ENCODE peak calls at places on chromosomes 13 and 19, in eight cellular contexts. N is cardiac fibroblast; X is CD4-positive, alpha-beta T cell; G is GM06990; M is AG10803; V is fibroblast of lung; P is BJ; Y is HFFc6. I is an unnamed sample.

GRCh38 chr19:10510301-10510802 is 6.9 kb downstream of the S1PR5 start:
- DNase-seq in V (no peak), M (no peak), P (no peak), G (no peak), Y (no peak), X (peak), N (no peak), I (peak)

GRCh38 chr13:107373551-107373950 is 805.6 kb upstream of the ARGLU1 start:
- DNase-seq in N (peak), V (peak), P (no peak), G (no peak), M (peak), X (no peak), Y (no peak), I (no peak)

GRCh38 chr13:94323746-94324408 is 155.6 kb downstream of the DCT start:
- DNase-seq in N (no peak), V (no peak), X (peak), P (no peak), Y (no peak), G (no peak), M (no peak), I (peak)

GRCh38 chr19:5880604-5881078 is 10.3 kb upstream of the FUT5 start:
- DNase-seq in Y (peak), G (no peak), N (peak), P (no peak), X (no peak), M (peak), V (peak), I (no peak)

GRCh38 chr13:99123101-99124045 is 77.3 kb upstream of the UBAC2 start:
- DNase-seq in X (no peak), N (no peak), Y (peak), M (peak), P (no peak), G (no peak), V (peak), I (no peak)

GRCh38 chr13:48505597-48506091 is 27.2 kb downstream of the RCBTB2 start:
- DNase-seq in Y (peak), M (peak), N (no peak), P (peak), V (no peak), G (peak), X (peak), I (peak)

GRCh38 chr13:41502676-41503075 is 45.3 kb downstream of the RGCC start:
- DNase-seq in N (no peak), V (no peak), P (no peak), G (peak), Y (no peak), X (peak), M (no peak), I (peak)

GRCh38 chr13:44111701-44112100 is 232.0 kb downstream of the LACC1 start:
- DNase-seq in P (no peak), N (no peak), V (no peak), M (no peak), X (no peak), Y (no peak), G (no peak), I (no peak)

GRCh38 chr19:2813235-2814160 is 6.2 kb upstream of the ZNF554 start:
- DNase-seq in P (no peak), X (no peak), V (no peak), G (no peak), Y (no peak), M (no peak), N (no peak), I (no peak)

GRCh38 chr13:78022164-78022877 is 103.7 kb upstream of the EDNRB start:
- DNase-seq in Y (no peak), V (peak), P (no peak), M (peak), G (peak), N (peak), X (peak), I (peak)

GRCh38 chr13:39522329-39522728 is 80.7 kb downstream of the LHFPL6 start:
- DNase-seq in P (no peak), G (no peak), Y (no peak), V (no peak), X (no peak), M (no peak), N (no peak), I (no peak)

GRCh38 chr19:2820112-2820702 is 539 bp downstream of the ZNF554 start:
- DNase-seq in Y (no peak), G (no peak), X (no peak), V (no peak), N (no peak), P (no peak), M (no peak), I (peak)

GRCh38 chr13:28059214-28059613 is 41.2 kb downstream of the FLT3 start:
- DNase-seq in P (no peak), X (peak), N (peak), Y (peak), V (peak), G (no peak), M (peak), I (peak)
- TF ChIP-seq CTCF in P (peak), X (peak), N (peak), Y (peak), V (peak), G (peak), M (peak), I (peak)

GRCh38 chr19:46374526-46375475 is 27.9 kb downstream of the PPP5C start:
- DNase-seq in P (no peak), G (no peak), X (no peak), N (no peak), V (no peak), M (no peak), Y (no peak), I (no peak)

GRCh38 chr19:46369817-46370216 is 22.9 kb downstream of the PPP5C start:
- DNase-seq in Y (no peak), G (no peak), N (no peak), V (no peak), M (no peak), P (no peak), X (no peak), I (no peak)

GRCh38 chr19:46371371-46371901 is 24.5 kb downstream of the PPP5C start:
- DNase-seq in M (no peak), N (no peak), Y (no peak), P (no peak), G (no peak), V (peak), X (no peak), I (peak)

GRCh38 chr19:46373573-46374359 is 26.9 kb downstream of the PPP5C start:
- DNase-seq in P (no peak), X (no peak), Y (peak), M (peak), V (peak), N (peak), G (no peak), I (no peak)

DNA sequence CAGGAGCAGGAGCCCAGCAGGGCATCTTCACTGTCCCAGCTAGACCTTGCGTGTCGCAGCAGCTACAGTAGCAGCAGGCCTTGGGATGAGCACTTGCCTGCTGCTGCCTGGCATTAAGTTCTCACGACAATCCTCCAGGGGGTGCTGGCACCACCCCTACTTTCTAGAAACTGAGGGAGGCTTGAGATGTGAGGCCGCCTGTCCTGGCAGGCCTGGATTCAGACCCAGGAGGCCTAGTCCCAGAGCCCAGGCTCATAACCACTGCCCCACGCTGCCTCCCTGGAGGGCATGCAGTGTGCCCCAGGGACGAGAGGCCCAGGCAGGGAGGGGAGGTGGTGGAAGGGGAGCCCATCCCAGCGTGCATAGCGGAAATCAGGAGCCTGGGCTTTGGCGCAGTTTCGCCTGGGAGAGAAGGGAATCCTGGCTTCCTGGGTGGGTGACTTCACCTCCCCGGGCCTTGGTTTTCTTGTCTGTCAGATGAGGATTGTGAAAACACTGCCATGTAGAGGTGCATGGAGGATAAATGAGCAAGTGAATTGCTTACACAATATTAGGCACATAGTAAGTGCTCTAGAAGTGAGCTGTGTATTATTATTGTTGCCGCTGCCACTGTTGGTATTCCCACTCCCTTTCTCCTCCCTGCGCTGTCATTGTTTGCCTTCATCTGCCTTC is 26.1 kb downstream of the PPP5C start:
- DNase-seq in Y (no peak), P (no peak), X (no peak), V (peak), M (peak), G (no peak), N (peak), I (no peak)
- TF ChIP-seq CTCF in Y (peak), P (peak), X (no peak), V (peak), M (peak), G (peak), N (peak), I (no peak)

DNA sequence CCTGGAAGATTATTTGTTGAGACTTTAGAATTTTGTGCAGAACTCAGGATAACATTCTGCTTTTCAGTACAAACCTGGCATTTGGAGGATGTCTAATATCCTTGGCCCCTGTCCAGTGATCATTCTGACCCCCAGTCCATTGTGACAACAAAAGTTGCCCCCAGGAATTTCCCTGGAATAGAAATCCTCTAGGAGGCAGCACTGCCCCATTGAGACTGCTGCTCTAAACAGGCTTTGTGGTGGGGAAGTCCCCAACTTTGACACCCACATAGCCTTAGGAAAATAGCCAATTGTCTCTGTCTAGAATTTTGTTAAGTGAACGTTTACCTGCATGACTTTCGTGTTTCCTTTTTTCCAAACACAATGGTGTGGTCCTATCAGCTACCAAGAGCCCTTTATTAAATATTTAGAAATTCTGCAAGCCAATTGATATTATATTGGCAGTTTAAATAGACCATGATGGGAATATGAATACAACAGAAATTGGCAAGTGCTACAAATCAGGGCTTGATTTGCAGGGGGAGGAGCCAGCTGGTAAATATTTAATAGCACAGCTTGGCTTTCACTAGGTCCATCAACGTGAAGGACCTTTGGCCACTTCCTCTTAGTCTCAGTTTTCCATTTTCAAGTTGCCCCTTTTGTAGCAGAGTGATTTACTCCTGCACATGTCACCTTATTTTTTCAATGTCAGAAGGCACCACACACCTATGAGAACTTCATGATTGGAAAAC is 451.7 kb downstream of the EFNB2 start:
- DNase-seq in X (no peak), G (no peak), V (peak), Y (peak), P (no peak), M (peak), N (peak), I (peak)
- TF ChIP-seq CTCF in X (no peak), G (peak), V (peak), Y (peak), P (peak), M (peak), N (peak), I (peak)

GRCh38 chr19:1223018-1223855 is 14.6 kb downstream of the CBARP start:
- DNase-seq in P (no peak), Y (no peak), G (no peak), N (peak), X (no peak), M (peak), V (peak), I (peak)
- TF ChIP-seq CTCF in P (peak), Y (peak), G (peak), N (peak), X (no peak), M (peak), V (peak), I (peak)

DNA sequence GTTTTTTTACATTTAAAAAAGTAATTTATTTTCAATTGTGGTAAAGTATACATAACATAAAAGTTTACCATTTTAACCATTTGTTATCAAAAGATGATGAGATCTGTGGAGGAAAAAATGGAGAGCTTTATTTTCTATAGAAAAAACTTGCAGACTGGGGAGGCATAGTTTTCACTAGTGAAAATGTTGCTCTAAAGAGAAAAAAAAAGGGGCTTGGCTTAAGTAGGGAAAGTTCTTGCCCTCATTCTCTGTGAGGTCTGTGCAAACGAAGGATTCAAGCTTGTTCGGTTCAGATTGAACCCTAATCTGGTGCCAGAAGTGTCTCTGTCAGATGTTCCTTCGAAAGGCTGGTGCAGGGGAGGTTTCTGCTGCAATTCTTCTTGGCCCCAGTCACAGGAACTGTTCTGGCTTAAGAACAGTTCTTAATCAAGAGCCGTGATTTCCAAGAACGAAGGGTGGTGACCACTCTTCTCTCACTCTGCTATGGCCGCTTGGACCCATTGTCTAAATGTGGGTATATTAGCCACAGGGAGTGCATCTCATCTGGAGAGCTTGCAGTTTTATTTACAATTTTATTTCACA is 42.1 kb downstream of the PCCA start:
- DNase-seq in M (peak), P (no peak), G (no peak), X (no peak), N (peak), V (no peak), Y (no peak), I (no peak)
- TF ChIP-seq CTCF in M (no peak), P (no peak), G (no peak), X (no peak), N (no peak), V (no peak), Y (no peak), I (no peak)

DNA sequence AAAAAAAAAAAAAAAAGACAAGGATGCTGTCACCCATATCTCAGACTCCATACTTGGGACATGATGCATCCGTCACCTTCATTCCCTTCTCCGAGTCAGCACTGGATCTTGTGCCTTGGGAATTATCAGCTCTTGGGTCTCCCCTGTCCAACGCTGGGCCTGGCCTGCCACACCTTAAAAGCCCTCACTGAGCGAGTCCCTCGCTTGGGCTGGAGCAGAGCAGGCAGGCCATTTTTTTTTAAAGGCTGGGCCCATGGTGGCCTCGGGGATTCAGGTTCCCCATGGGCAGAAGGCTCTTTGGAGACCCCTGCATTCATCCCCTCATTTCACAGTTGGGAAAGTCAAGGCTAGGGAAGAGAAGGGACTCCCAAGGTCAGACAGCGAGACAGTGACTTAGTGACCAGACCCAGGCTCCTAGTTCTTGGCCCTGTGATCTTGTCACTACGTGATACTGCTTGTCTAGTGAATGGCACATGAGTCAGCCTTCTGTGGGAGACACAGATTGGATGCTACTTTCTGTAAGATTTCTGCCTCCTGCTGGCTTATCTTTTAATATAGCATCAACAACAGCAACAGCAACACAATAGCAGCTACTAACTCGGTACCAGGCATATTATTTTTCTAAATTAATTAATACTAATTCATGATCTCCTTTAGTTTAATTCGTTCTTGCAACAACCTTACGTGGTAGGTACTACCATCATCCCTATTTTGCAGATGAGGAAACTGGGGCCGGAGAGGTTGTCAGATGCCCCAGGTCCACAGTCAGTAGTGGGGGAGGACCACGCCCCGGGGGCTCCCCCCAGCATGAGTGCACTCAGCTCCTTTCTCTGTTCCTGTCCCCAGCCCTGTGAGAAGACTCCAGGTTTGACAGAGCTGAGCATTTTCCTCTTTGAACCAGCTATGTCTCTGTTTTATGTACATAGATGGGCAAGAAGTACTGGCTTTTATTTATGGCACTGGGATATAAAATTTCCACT is 27.4 kb upstream of the ZNF536 start:
- DNase-seq in G (no peak), N (no peak), X (no peak), P (no peak), Y (no peak), M (peak), V (no peak), I (no peak)
- TF ChIP-seq CTCF in G (no peak), N (no peak), X (no peak), P (no peak), Y (no peak), M (peak), V (no peak), I (no peak)

DNA sequence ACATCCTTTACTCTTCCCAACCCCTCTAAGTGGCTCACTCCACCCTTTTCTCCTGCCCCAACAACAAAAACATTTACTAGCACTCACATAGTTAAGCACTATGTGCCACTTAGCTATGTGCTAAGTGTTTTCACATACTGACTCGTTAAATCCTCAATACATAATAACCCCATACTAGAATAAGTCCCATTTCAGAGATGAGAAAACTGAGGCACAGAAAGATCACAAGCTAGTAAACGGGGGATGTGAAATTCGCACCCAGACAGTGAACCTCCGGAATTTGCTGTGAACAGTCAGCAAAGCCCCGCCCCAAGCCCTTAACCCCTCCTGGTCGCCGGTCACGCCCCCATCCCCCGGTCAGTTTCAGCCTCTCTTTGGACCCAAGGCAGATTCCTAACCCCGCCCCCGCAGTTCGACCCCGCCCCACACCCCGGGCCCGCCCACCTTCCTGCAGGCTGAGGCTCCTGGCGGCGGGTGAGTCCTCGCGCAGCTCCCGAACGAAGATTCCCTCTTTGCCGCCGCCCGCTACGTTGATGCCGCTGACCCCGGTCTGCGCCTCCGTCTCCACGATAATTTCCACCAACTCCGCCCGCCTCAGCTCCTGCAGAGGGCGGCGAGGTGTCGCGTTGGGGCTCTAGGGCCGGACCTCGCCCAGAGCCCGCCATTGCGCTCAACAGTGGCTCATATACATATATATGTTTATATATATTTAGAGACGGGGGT is 9.8 kb downstream of the PRX start:
- DNase-seq in G (peak), M (peak), N (peak), X (peak), V (peak), Y (peak), P (peak), I (peak)
- TF ChIP-seq CTCF in G (no peak), M (no peak), N (no peak), X (no peak), V (no peak), Y (peak), P (peak), I (no peak)